ENCODE peak calls at places on chromosomes 6 and 20, in four cellular contexts. V is fibroblast of lung, H is lower lobe of right lung, S is GM20000. B is an unnamed sample.

GRCh38 chr6:123182998-123183397 is 187.0 kb downstream of the CLVS2 start:
- DNase-seq in V (no peak), S (no peak), H (no peak), B (no peak)

GRCh38 chr6:3506195-3506594 is 49.3 kb upstream of the SLC22A23 start:
- DNase-seq in V (no peak), H (no peak), S (no peak), B (no peak)

GRCh38 chr20:32685541-32686529 is 12.1 kb upstream of the C20orf203 start:
- DNase-seq in H (no peak), V (peak; percentile 87), S (no peak), B (no peak)

GRCh38 chr6:3623451-3624267 is 127.9 kb downstream of the PXDC1 start:
- DNase-seq in H (no peak), S (no peak), V (no peak), B (peak; percentile 71)

GRCh38 chr20:44057698-44058675 is 129.0 kb downstream of the JPH2 start:
- DNase-seq in S (no peak), V (peak; percentile 30), H (no peak), B (no peak)

GRCh38 chr20:47351643-47352331 is 4.7 kb downstream of the ZMYND8 start:
- DNase-seq in S (no peak), H (peak; percentile 16), V (peak; percentile 51), B (no peak)

GRCh38 chr20:15739056-15739455 is 834.2 kb downstream of the KIF16B start:
- DNase-seq in V (no peak), H (no peak), S (no peak), B (no peak)

GRCh38 chr6:81003156-81003555 is 749.3 kb downstream of the TENT5A start:
- DNase-seq in V (peak; percentile 17), H (no peak), S (no peak), B (no peak)

GRCh38 chr20:53918949-53919361 is 151.4 kb downstream of the BCAS1 start:
- DNase-seq in H (no peak), S (no peak), V (no peak), B (no peak)

GRCh38 chr6:41072836-41073202 is at the start of gene NFYA:
- DNase-seq in V (no peak), H (peak; percentile 99), S (peak; percentile 97), B (no peak)

GRCh38 chr6:52333840-52334200 is 28.1 kb upstream of the PAQR8 start:
- DNase-seq in S (peak; percentile 21), H (no peak), V (no peak), B (peak; percentile 26)

GRCh38 chr6:163872335-163872734 is 457.8 kb downstream of the QKI start:
- DNase-seq in V (peak; percentile 95), H (no peak), S (no peak), B (no peak)

GRCh38 chr20:38748863-38749153 is 548 bp downstream of the ACTR5 start:
- DNase-seq in V (no peak), S (peak; percentile 55), H (no peak), B (peak; percentile 68)

GRCh38 chr20:21357851-21358250 is 39.5 kb downstream of the NKX2-4 start:
- DNase-seq in S (no peak), V (no peak), H (no peak), B (no peak)

GRCh38 chr6:3311798-3312197 is 53.1 kb downstream of the PSMG4 start:
- DNase-seq in H (no peak), S (no peak), V (no peak), B (no peak)

GRCh38 chr6:43759157-43759925 is 10.7 kb upstream of the VEGFA start:
- DNase-seq in H (peak; percentile 20), S (no peak), V (no peak), B (no peak)

GRCh38 chr6:158481612-158482473 is 78.0 kb upstream of the TMEM181 start:
- DNase-seq in S (no peak), V (peak; percentile 85), H (no peak), B (no peak)

GRCh38 chr20:4112490-4113420 is 97.4 kb upstream of the RNF24 start:
- DNase-seq in V (peak; percentile 71), H (peak; percentile 57), S (peak; percentile 35), B (peak; percentile 57)

GRCh38 chr20:34979366-34980153 is 23.9 kb downstream of the MYH7B start:
- DNase-seq in H (no peak), V (no peak), S (no peak), B (peak; percentile 43)

DNA sequence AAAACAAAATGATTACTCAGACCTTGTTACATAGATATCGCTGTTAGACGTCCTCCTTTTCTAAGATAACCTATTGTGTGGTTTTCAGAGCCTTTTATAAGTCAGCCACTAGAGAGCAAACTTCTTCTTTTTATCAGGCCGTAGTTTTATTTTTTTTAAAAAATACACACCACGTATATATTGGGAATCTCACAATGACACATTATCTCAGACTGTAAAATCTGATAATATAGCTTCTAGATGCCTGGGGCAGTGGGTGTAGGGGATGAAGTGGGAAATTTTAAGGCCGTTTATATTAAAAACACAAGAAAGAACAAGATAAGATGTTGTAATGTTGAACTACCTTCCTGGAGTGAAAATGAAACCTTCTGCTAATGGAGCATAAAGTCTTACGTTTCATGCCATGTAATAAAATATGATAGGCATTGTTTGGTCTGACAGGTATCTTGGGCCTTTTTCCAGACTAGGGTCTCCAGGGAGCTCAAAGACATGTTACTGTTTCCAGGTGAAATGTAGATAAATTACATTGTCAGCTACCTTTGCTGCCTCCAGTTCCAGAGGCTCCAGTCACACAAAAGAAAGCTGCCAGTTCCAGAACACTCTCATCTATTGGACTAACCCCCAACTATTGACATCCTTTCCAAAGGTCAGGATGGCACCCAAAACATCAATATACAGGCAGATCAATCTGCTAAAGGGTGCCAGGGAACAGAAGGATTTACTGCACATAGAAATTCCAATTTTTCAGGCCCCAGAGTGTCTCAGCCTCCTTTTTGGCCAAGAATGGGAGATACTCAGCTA is 130.2 kb upstream of the AKIRIN2 start:
- DNase-seq in H (no peak), V (peak; percentile 32), S (peak; percentile 36), B (no peak)
- TF ChIP-seq CTCF in H (peak; percentile 56), V (peak; percentile 30), S (peak; percentile 4), B (peak; percentile 35)

DNA sequence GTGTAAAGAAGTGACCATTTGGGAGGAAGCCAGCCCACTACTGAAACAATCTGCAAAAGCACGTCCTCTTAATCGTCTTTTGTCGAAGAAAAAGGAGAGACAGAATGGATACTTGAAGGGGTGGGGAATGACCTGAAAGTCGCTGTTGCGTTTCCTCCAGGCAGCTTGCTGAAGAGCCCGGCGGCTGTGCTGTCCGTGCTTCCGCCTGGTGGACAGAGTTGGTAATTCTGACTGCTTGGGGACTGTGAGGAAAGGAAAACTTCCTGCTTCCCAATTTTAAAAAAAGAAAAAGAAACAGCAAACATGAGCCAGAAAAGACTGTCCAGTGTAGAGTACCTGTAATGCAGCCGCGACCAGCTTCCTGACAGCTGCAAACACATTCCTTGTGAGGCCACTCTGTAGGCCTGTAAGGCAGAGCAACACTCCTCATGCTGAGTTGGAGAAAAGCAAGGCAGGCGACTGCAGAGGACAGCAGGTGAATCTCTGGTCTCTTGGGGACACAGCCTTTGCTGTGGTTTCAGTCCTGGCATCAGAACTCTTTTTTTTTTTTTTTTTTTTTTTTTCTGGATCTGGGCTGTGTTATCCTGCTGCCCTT is 251.1 kb upstream of the TBX18 start:
- DNase-seq in S (peak; percentile 24), H (peak; percentile 60), V (peak; percentile 28), B (peak; percentile 18)
- TF ChIP-seq CTCF in S (peak; percentile 35), H (peak; percentile 63), V (peak; percentile 86), B (peak; percentile 53)

GRCh38 chr6:132458887-132459604 is 53.9 kb downstream of the STX7 start:
- DNase-seq in V (no peak), H (no peak), S (no peak), B (no peak)

GRCh38 chr6:132461958-132462357 is 51.0 kb downstream of the STX7 start:
- DNase-seq in V (no peak), S (no peak), H (no peak), B (peak; percentile 5)

GRCh38 chr6:132459605-132459952 is 53.3 kb downstream of the STX7 start:
- DNase-seq in S (no peak), H (no peak), V (no peak), B (no peak)

GRCh38 chr6:132456700-132457143 is 55.4 kb upstream of the MOXD1 start:
- DNase-seq in S (peak; percentile 72), H (peak; percentile 64), V (no peak), B (peak; percentile 6)
- TF ChIP-seq CTCF in S (peak; percentile 26), H (no peak), V (no peak), B (no peak)

DNA sequence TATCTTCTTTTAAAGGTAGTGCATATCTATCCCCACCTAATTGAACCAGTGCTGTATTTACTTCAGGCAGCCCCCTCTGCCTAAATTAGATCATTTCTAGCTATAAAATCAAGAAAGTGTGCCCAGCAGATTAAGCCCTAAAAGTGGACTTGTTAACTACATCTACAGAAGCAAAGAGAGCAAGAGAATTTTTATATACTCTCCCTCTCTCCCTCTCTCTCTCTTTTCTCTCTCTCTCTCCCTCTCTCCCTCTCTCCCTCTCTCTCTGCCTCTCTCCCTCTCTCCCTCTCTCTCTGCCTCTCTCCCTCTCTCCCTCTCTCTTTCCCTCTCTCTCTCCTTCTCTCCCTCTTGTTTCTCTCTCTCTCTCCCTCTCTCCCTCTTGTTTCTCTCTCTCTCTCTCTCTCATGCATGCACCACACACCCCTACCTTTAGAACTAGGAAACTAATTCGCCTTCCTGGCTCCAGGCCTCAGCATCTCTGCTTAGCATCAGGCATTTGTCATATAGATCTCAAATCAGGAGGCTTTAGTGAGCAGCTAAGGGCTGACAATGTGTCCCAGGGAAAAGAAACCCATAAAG is 71.4 kb downstream of the FOXA2 start:
- DNase-seq in V (no peak), S (no peak), H (no peak), B (no peak)
- TF ChIP-seq CTCF in V (no peak), S (no peak), H (no peak), B (no peak)

DNA sequence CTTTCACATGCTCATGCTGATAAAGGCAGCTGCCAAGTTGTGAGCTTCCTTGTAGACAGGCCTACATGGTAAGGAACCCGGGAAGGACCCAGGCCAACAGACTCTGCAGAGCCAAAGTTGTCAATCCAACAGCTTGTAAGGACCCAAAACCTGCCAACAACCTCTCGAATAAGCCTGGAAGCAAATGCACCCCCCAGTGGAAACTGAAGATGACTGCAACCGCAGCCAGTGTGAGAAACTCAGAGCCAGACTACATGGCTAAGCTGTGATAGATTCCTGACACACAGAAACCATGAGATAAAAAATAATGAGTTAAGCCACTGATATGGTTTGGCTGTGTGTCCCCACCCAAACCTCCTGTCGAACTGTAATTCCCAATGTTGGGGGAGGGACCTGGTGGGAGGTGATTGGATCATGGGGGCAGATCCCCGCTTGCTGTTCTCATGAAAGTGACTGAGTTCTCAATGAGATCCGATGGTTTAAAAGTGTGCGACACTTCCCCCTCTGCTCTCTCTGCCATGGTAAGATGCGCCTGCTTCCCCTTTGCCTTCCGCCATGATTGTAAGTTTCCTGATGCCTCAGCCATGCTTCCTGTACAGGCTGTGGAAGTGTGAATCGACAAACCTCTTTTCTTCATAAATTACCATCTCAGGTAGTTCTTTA is 18.8 kb upstream of the CLPSL2 start:
- DNase-seq in S (peak; percentile 63), V (peak; percentile 12), H (no peak), B (peak; percentile 32)
- TF ChIP-seq CTCF in S (peak; percentile 50), V (peak; percentile 31), H (no peak), B (peak; percentile 41)

GRCh38 chr6:160160450-160160849 is 38.8 kb downstream of the SLC22A1 start:
- DNase-seq in V (no peak), H (no peak), S (no peak), B (no peak)
- TF ChIP-seq CTCF in V (no peak), H (peak; percentile 24), S (no peak), B (no peak)

GRCh38 chr6:27962506-27962905 is 5.5 kb downstream of the OR2B6 start:
- DNase-seq in H (no peak), S (no peak), V (no peak), B (no peak)
- TF ChIP-seq CTCF in H (no peak), S (no peak), V (no peak), B (no peak)